ENCODE peak calls at places on chromosomes 12 and 14, in six cellular contexts. E, Z, R, B, C and H are unnamed samples.

GRCh38 chr12:63066782-63067181 is 84.2 kb downstream of the AVPR1A start:
- DNase-seq in E (no peak), Z (no peak), R (no peak), B (no peak), C (no peak), H (no peak)

GRCh38 chr14:99600232-99600888 is 3.6 kb downstream of the CCDC85C start:
- DNase-seq in E (no peak), Z (no peak), R (no peak), B (no peak), C (no peak), H (no peak)

GRCh38 chr12:1171657-1172056 is 180.6 kb downstream of the ERC1 start:
- DNase-seq in E (no peak), Z (no peak), R (no peak), B (no peak), C (no peak), H (no peak)

GRCh38 chr12:10673660-10674384 is at the start of gene STYK1:
- DNase-seq in E (peak; percentile 85), Z (peak; percentile 76), R (peak; percentile 29), B (peak; percentile 90), C (no peak), H (no peak)

GRCh38 chr14:51848120-51848519 is 12.3 kb upstream of the GNG2 start:
- DNase-seq in E (no peak), Z (no peak), R (no peak), B (no peak), C (no peak), H (no peak)

GRCh38 chr12:25975682-25976081 is 17.2 kb downstream of the RASSF8 start:
- DNase-seq in E (no peak), Z (no peak), R (no peak), B (no peak), C (no peak), H (no peak)

GRCh38 chr12:8033153-8034044 is 883 bp downstream of the FOXJ2 start:
- DNase-seq in E (no peak), Z (no peak), R (peak; percentile 65), B (peak; percentile 55), C (no peak), H (peak; percentile 87)

GRCh38 chr14:105389976-105390848 is 8.1 kb upstream of the TEX22 start:
- DNase-seq in E (no peak), Z (no peak), R (no peak), B (no peak), C (no peak), H (no peak)

GRCh38 chr14:99213603-99214002 is 58.4 kb downstream of the BCL11B start:
- DNase-seq in E (no peak), Z (no peak), R (no peak), B (no peak), C (no peak), H (no peak)

GRCh38 chr14:73295198-73295796 is 58.0 kb downstream of the PAPLN start:
- DNase-seq in E (no peak), Z (no peak), R (peak; percentile 55), B (no peak), C (no peak), H (no peak)

GRCh38 chr12:22406622-22407021 is 72.1 kb upstream of the ST8SIA1 start:
- DNase-seq in E (no peak), Z (no peak), R (no peak), B (no peak), C (no peak), H (no peak)

GRCh38 chr12:75747572-75747995 is 236.2 kb upstream of the KRR1 start:
- DNase-seq in E (no peak), Z (no peak), R (no peak), B (no peak), C (no peak), H (no peak)

GRCh38 chr12:112198120-112198733 is 72.9 kb downstream of the TRAFD1 start:
- DNase-seq in E (peak; percentile 46), Z (no peak), R (no peak), B (peak; percentile 28), C (no peak), H (no peak)

GRCh38 chr14:56340921-56341320 is 222.7 kb downstream of the PELI2 start:
- DNase-seq in E (no peak), Z (no peak), R (no peak), B (no peak), C (no peak), H (no peak)

GRCh38 chr14:29717906-29718305 is 209.7 kb downstream of the PRKD1 start:
- DNase-seq in E (no peak), Z (no peak), R (no peak), B (no peak), C (no peak), H (no peak)

GRCh38 chr12:68483592-68484373 is 126.9 kb upstream of the RAP1B start:
- DNase-seq in E (no peak), Z (no peak), R (no peak), B (no peak), C (no peak), H (no peak)

GRCh38 chr12:2779281-2779680 is 15.5 kb upstream of the FKBP4 start:
- DNase-seq in E (no peak), Z (no peak), R (no peak), B (peak; percentile 41), C (no peak), H (no peak)

GRCh38 chr14:91173221-91173670 is 59.4 kb downstream of the DGLUCY start:
- DNase-seq in E (peak; percentile 89), Z (peak; percentile 86), R (peak; percentile 90), B (peak; percentile 87), C (peak; percentile 8), H (peak; percentile 91)

GRCh38 chr12:62976110-62976640 is 41.2 kb upstream of the PPM1H start:
- DNase-seq in E (no peak), Z (no peak), R (no peak), B (no peak), C (no peak), H (no peak)

GRCh38 chr14:99941211-99941610 is 124.0 kb upstream of the EVL start:
- DNase-seq in E (no peak), Z (no peak), R (no peak), B (no peak), C (no peak), H (no peak)

GRCh38 chr12:112852810-112853209 is 54.0 kb upstream of the OAS1 start:
- DNase-seq in E (no peak), Z (no peak), R (no peak), B (no peak), C (no peak), H (no peak)

GRCh38 chr12:15996948-15997347 is 85.8 kb downstream of the DERA start:
- DNase-seq in E (no peak), Z (no peak), R (no peak), B (no peak), C (no peak), H (no peak)

GRCh38 chr12:114168061-114168460 is 201.9 kb upstream of the RBM19 start:
- DNase-seq in E (no peak), Z (no peak), R (no peak), B (no peak), C (no peak), H (no peak)

GRCh38 chr14:22185191-22185590 is 403.8 kb downstream of the DAD1 start:
- DNase-seq in E (no peak), Z (no peak), R (no peak), B (no peak), C (no peak), H (no peak)

GRCh38 chr12:74365178-74365964 is 172.3 kb upstream of the ATXN7L3B start:
- DNase-seq in E (no peak), Z (no peak), R (no peak), B (no peak), C (no peak), H (no peak)

GRCh38 chr14:35402323-35403084 is 2.0 kb downstream of the NFKBIA start:
- DNase-seq in E (no peak), Z (no peak), R (peak; percentile 24), B (peak; percentile 48), C (no peak), H (peak; percentile 79)

GRCh38 chr14:28515571-28515970 is 251.0 kb upstream of the FOXG1 start:
- DNase-seq in E (no peak), Z (no peak), R (no peak), B (no peak), C (no peak), H (no peak)

GRCh38 chr14:80987235-80988032 is 32.0 kb downstream of the TSHR start:
- DNase-seq in E (peak; percentile 74), Z (peak; percentile 59), R (peak; percentile 77), B (peak; percentile 78), C (no peak), H (peak; percentile 70)

GRCh38 chr14:58244556-58245387 is at the start of gene PSMA3:
- DNase-seq in E (peak; percentile 98), Z (peak; percentile 97), R (peak; percentile 96), B (peak; percentile 98), C (peak; percentile 93), H (peak; percentile 99)
- TF ChIP-seq POLR2A in E (no peak), Z (peak; percentile 79), R (peak; percentile 81), B (peak; percentile 77), C (peak; percentile 71), H (peak; percentile 78)

DNA sequence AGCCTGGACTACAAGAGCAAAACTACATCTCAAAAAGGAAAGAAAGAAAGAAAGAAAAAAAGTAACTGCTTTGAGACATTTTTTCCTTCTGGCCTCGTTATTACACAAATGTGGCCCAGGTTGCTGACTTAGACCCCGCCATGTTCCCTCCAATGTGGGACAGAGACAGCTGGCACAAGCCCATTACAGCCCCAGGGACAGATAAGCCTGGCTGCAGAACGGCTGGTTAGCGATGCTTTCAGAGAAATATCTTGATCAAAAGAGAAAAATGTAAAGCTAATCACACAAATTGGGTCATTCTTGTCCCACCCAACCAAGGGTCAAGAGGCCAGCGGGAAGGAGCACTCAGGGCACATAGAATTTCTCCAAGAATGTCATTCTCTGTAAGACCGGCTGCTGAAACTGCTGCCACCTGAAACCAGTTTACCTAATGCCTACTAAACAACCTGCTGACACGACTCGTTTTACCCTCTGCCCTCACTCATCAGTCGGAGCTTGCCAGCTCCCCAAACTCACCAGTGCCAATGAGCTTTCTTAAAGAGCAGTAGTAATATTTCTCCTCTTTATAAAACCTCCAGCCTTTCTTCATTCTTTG is 63.1 kb downstream of the TNFAIP2 start:
- DNase-seq in E (no peak), Z (no peak), R (no peak), B (no peak), C (no peak), H (peak; percentile 45)
- TF ChIP-seq POLR2A in E (no peak), Z (no peak), R (no peak), B (no peak), C (no peak), H (no peak)

GRCh38 chr12:121453022-121453360 is 53.1 kb downstream of the RNF34 start:
- DNase-seq in E (no peak), Z (no peak), R (no peak), B (no peak), C (no peak), H (no peak)

GRCh38 chr12:121454921-121455320 is 55.0 kb downstream of the RNF34 start:
- DNase-seq in E (no peak), Z (no peak), R (no peak), B (no peak), C (no peak), H (no peak)

GRCh38 chr12:121453629-121454028 is 53.7 kb downstream of the RNF34 start:
- DNase-seq in E (no peak), Z (no peak), R (no peak), B (no peak), C (no peak), H (no peak)

GRCh38 chr12:121451931-121452330 is 52.0 kb downstream of the RNF34 start:
- DNase-seq in E (no peak), Z (no peak), R (no peak), B (peak; percentile 59), C (no peak), H (no peak)

GRCh38 chr12:121452356-121453021 is 52.6 kb downstream of the RNF34 start:
- DNase-seq in E (no peak), Z (no peak), R (no peak), B (peak; percentile 76), C (no peak), H (no peak)
- TF ChIP-seq POLR2A in E (no peak), Z (no peak), R (no peak), B (peak; percentile 19), C (no peak), H (no peak)

GRCh38 chr12:32535260-32535999 is 136.1 kb downstream of the FGD4 start:
- DNase-seq in E (peak; percentile 88), Z (no peak), R (peak; percentile 66), B (peak; percentile 84), C (no peak), H (peak; percentile 83)
- TF ChIP-seq POLR2A in E (no peak), Z (no peak), R (no peak), B (peak; percentile 38), C (no peak), H (no peak)